ENCODE peak calls at places on chromosomes 11 and 22, in six cellular contexts. V is left ventricle myocardium inferior, M is ovary, D is foreskin fibroblast, T is fibroblast of mammary gland, P is PC-3. K is an unnamed sample.

GRCh38 chr22:19291580-19292261 is at the start of gene CLTCL1:
- DNase-seq in V (peak), D (peak), T (peak), P (peak), M (peak), K (no peak)

GRCh38 chr11:78374917-78375316 is 42.7 kb downstream of the GAB2 start:
- DNase-seq in T (no peak), P (no peak), M (no peak), D (no peak), V (no peak), K (no peak)

GRCh38 chr11:120294096-120294495 is 31.0 kb upstream of the TLCD5 start:
- DNase-seq in T (no peak), D (no peak), V (no peak), P (no peak), M (no peak), K (no peak)

GRCh38 chr11:126978911-126979310 is 21.7 kb downstream of the KIRREL3 start:
- DNase-seq in T (no peak), M (no peak), D (no peak), P (no peak), V (no peak), K (no peak)

GRCh38 chr11:2122222-2122906 is 16.8 kb downstream of the IGF2 start:
- DNase-seq in T (no peak), M (no peak), D (peak), P (peak), V (no peak), K (no peak)

GRCh38 chr11:85799142-85799541 is 11.8 kb downstream of the SYTL2 start:
- DNase-seq in D (no peak), V (no peak), M (no peak), T (no peak), P (no peak), K (no peak)

GRCh38 chr11:117143390-117143789 is 697 bp upstream of the PAFAH1B2 start:
- DNase-seq in T (peak), M (peak), P (peak), D (peak), V (peak), K (no peak)

GRCh38 chr11:102666331-102666957 is 39.1 kb downstream of the MMP27 start:
- DNase-seq in M (no peak), D (peak), P (peak), T (peak), V (no peak), K (peak)

GRCh38 chr11:9112075-9112474 is 20.7 kb upstream of the SCUBE2 start:
- DNase-seq in D (no peak), T (no peak), V (no peak), P (no peak), M (no peak), K (no peak)

GRCh38 chr11:66768818-66769217 is 39.8 kb upstream of the SPTBN2 start:
- DNase-seq in T (peak), M (no peak), D (no peak), V (no peak), P (no peak), K (no peak)

GRCh38 chr11:132650969-132651720 is 881.2 kb downstream of the OPCML start:
- DNase-seq in P (no peak), T (no peak), D (no peak), V (no peak), M (no peak), K (peak)

GRCh38 chr22:49738566-49738965 is 89.1 kb downstream of the BRD1 start:
- DNase-seq in P (no peak), D (no peak), V (no peak), M (no peak), T (no peak), K (no peak)

GRCh38 chr11:43578346-43579170 is 102.0 kb upstream of the HSD17B12 start:
- DNase-seq in D (peak), T (peak), P (peak), M (no peak), V (no peak), K (no peak)

GRCh38 chr11:100847696-100848216 is 160.7 kb downstream of the ARHGAP42 start:
- DNase-seq in P (no peak), D (no peak), T (no peak), M (no peak), V (no peak), K (no peak)

GRCh38 chr11:100849009-100849913 is 162.2 kb downstream of the ARHGAP42 start:
- DNase-seq in T (peak), D (peak), M (no peak), P (no peak), V (no peak), K (no peak)

GRCh38 chr11:100851584-100852152 is 164.6 kb downstream of the ARHGAP42 start:
- DNase-seq in V (no peak), M (no peak), P (peak), T (no peak), D (no peak), K (no peak)

GRCh38 chr11:100851129-100851528 is 164.0 kb downstream of the ARHGAP42 start:
- DNase-seq in P (peak), M (no peak), V (no peak), D (peak), T (peak), K (peak)

GRCh38 chr11:100849914-100850235 is 162.8 kb downstream of the ARHGAP42 start:
- DNase-seq in D (no peak), M (no peak), P (no peak), V (no peak), T (peak), K (no peak)
- H3K4me3 ChIP-seq in D (no peak), M (no peak), P (no peak), V (no peak), T (no peak), K (no peak)

GRCh38 chr11:29333993-29334780 is 682.6 kb downstream of the KCNA4 start:
- DNase-seq in T (peak), V (no peak), D (peak), P (peak), M (no peak), K (no peak)
- TF ChIP-seq CTCF in T (peak), V (peak), D (peak), P (peak), M (no peak), K (peak)

DNA sequence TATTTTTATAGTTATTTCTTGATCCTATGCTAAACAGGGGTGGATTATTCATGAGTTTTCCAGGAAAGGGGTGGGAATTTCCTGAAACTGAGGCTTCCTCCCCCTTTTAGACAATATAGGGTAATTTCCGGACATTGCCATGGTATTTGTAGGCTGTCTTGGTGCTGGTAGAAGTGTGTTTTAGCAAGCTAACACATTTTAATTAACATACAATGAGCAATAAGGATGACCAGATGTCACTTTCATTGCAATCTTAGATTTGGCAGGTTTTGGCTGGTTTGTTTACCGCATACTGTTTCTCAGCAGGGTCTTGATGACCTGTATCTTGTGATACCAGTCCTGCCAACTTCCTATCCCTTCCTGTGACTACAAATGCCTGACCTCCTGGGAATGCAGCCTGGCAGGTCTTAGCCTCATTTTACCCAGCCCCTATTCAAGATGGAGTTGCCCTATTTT is 992 bp upstream of the C1QTNF6 start:
- DNase-seq in M (no peak), T (peak), P (peak), D (peak), V (peak), K (no peak)
- H3K4me3 ChIP-seq in M (no peak), T (no peak), P (peak), D (no peak), V (peak), K (no peak)

GRCh38 chr11:4991066-4991465 is 3.6 kb upstream of the OR51L1 start:
- DNase-seq in P (peak), D (no peak), T (peak), M (no peak), V (no peak), K (no peak)
- TF ChIP-seq CTCF in P (peak), D (no peak), T (peak), M (no peak), V (peak), K (peak)

DNA sequence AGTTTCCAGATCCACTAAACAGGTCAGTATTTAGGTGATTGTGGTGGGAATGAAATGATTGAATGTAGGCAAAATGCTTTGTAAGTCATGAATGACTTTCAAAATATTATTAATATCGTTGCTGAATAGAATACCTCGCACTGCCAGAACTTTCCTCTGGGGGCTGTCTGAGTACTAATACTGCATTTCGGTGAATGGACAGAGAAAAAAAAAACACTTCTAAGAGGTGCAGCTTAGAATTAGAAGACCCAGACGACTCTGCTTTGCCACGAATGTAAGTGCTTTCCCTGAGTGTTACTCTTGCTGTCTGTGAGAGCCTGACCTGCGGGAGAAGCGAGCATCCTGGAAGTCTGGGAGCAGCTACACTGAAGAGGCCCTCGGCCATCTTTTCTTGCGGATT is 95.0 kb downstream of the SCN3B start:
- DNase-seq in M (no peak), D (peak), V (no peak), P (no peak), T (no peak), K (no peak)
- H3K4me3 ChIP-seq in M (no peak), D (peak), V (peak), P (no peak), T (no peak), K (no peak)

GRCh38 chr11:76317296-76317695 is 63.6 kb downstream of the THAP12 start:
- DNase-seq in P (no peak), V (no peak), M (no peak), D (no peak), T (no peak), K (no peak)

GRCh38 chr11:76318744-76319384 is 62.1 kb downstream of the THAP12 start:
- DNase-seq in V (peak), M (peak), D (peak), P (peak), T (peak), K (peak)

GRCh38 chr11:76315182-76315853 is 65.6 kb downstream of the THAP12 start:
- DNase-seq in M (no peak), T (no peak), V (no peak), D (no peak), P (no peak), K (no peak)

GRCh38 chr11:76314741-76315090 is 66.2 kb downstream of the THAP12 start:
- DNase-seq in V (no peak), T (peak), M (no peak), P (peak), D (peak), K (no peak)

DNA sequence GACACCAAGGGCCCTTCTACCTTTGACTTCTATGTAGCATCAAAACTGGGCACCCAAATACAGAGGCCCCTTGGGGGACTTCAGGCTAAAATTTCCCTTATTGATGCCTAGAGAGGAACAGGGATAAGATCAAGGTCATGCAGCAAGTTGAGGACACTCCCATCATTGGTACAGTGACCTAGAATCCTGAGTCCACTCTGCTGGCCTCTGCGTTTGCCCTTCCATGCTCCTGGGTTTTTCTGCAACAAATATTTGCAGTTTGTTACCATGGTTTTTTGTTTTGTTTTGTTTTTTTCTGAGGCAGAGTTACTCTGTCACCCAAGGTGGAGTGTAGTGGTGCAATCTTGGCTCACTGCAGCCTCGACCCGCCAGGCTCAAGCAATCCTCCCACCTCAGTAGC is 64.2 kb downstream of the THAP12 start:
- DNase-seq in V (no peak), T (no peak), P (no peak), M (no peak), D (no peak), K (no peak)
- TF ChIP-seq CTCF in V (no peak), T (no peak), P (no peak), M (no peak), D (no peak), K (no peak)

GRCh38 chr22:31490496-31490925 is 869 bp upstream of the EIF4ENIF1 start:
- DNase-seq in M (no peak), T (peak), V (peak), D (peak), P (peak), K (peak)
- H3K4me3 ChIP-seq in M (peak), T (peak), V (peak), D (peak), P (peak), K (peak)

DNA sequence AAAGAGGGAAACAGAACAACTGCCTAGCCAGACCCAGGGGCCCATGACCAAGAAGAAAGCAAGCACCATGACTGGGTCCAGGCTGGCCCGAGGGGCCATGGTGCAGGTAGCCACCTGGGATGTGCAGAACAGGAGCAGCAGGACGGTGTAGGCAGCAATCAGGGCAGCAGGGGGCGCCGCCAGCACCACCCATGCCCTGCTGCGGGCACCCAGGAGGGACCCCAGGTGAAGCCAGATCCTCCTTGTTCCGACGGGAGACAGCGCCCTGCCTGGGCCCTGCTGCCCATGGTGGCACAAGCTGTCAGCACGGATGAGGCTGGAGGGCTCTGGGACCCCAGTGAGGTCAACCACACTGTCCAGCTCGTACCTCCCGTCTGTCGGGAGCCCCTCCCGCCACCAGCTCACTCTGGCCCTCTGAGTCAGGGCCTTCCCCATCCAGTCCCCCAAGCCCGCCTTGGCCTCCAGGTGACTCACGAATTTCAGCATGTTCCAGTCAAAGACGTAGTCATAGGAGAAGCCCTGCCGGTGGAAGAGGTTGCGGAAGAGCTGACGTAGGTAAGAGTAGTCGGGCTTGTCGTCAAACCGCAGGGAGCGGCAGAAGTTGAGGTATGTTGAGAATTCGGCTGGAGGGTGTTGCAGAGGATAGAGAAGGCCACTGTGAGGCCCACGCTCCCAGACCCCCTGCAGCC is 18.8 kb downstream of the CSNK1E start:
- DNase-seq in D (peak), P (peak), T (peak), M (no peak), V (no peak), K (peak)
- TF ChIP-seq CTCF in D (peak), P (peak), T (peak), M (no peak), V (peak), K (peak)

GRCh38 chr22:46129390-46130041 is 20.8 kb upstream of the PPARA start:
- DNase-seq in T (no peak), D (no peak), M (peak), P (no peak), V (peak), K (no peak)
- H3K4me3 ChIP-seq in T (no peak), D (no peak), M (no peak), P (no peak), V (peak), K (no peak)

DNA sequence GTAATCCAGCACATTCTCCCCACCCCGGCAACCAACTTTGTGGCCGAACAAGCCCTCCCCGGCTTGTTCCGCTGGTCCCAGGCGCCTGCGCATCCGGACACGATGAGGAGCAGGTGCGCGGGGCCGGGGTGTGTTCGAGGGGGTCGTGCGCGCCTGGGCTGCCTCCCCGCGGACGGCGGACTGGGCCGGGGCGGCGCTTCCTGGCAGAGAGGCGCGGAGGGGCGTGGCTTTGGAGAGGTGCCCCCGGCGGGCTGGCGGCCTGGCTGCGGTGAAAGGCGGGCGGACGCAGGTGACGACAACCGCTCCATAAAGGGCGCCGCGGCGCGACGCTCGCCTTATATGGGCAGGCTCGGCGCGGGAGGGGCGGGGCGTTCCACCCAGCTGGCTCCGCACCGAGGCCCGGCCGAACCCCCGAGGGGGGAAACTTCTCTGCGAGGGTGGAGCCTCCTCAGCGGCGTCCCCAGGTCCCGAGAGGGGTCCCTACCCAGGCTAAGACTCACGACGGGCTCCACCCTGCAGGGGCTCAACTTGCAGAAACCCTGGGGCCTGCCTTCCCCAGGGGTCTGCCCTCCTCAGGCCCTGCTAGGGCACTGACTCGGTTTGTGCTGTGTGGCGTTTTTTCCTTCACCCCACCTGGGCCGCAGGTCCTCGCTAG is 26.4 kb downstream of the TXN2 start:
- DNase-seq in M (peak), P (peak), V (peak), T (peak), D (peak), K (peak)
- TF ChIP-seq CTCF in M (peak), P (no peak), V (peak), T (no peak), D (no peak), K (no peak)